ENCODE peak calls at places on chromosomes 13 and 19, in ten cellular contexts. D is HCT116, X is uterus, E is body of pancreas, V is IMR-90, C is testis, F is Peyer's patch, Y is adrenal gland, J is transverse colon, R is heart left ventricle. I is an unnamed sample.

GRCh38 chr13:23516706-23517105 is 53.5 kb upstream of the TNFRSF19 start:
- DNase-seq in F (no peak), Y (no peak), E (no peak), C (no peak), R (no peak), J (no peak), D (no peak), V (peak; percentile 67), X (no peak), I (no peak)

GRCh38 chr19:34824686-34825085 is 51.7 kb upstream of the ZNF599 start:
- DNase-seq in X (no peak), E (no peak), J (no peak), Y (no peak), C (no peak), D (no peak), F (no peak), R (no peak), V (no peak), I (no peak)

GRCh38 chr19:16611121-16611520 is 16.9 kb downstream of the MED26 start:
- DNase-seq in D (no peak), F (no peak), X (no peak), J (no peak), C (no peak), V (no peak), R (no peak), E (no peak), Y (no peak), I (no peak)

GRCh38 chr13:59356607-59357006 is 807.1 kb downstream of the DIAPH3 start:
- DNase-seq in R (peak; percentile 92), J (peak; percentile 18), D (no peak), C (peak; percentile 77), E (peak; percentile 81), V (peak; percentile 37), Y (peak; percentile 67), F (peak; percentile 51), X (peak; percentile 51), I (no peak)

GRCh38 chr13:27006519-27007161 is 165.0 kb downstream of the USP12 start:
- DNase-seq in C (no peak), X (no peak), Y (no peak), E (peak; percentile 49), F (no peak), R (no peak), J (peak; percentile 55), V (peak; percentile 12), D (peak; percentile 12), I (peak; percentile 54)

GRCh38 chr13:67557642-67558241 is 327.6 kb upstream of the PCDH9 start:
- DNase-seq in J (no peak), R (no peak), X (no peak), C (no peak), E (no peak), Y (no peak), V (no peak), D (no peak), F (no peak), I (no peak)

GRCh38 chr13:97434417-97435296 is 688 bp downstream of the RAP2A start:
- DNase-seq in E (peak; percentile 32), R (peak; percentile 76), F (peak; percentile 71), V (peak; percentile 20), C (peak; percentile 58), D (no peak), X (peak; percentile 44), J (peak; percentile 43), Y (peak; percentile 35), I (peak; percentile 37)

GRCh38 chr19:5314012-5314906 is 26.4 kb downstream of the PTPRS start:
- DNase-seq in C (no peak), J (no peak), D (no peak), V (peak; percentile 16), X (no peak), R (no peak), F (no peak), Y (no peak), E (no peak), I (no peak)

GRCh38 chr19:53598361-53598760 is 33.4 kb upstream of the DPRX start:
- DNase-seq in Y (no peak), F (no peak), E (no peak), V (no peak), D (no peak), C (no peak), R (no peak), X (no peak), J (no peak), I (no peak)

GRCh38 chr19:16025108-16026101 is 50.9 kb upstream of the TPM4 start:
- DNase-seq in F (peak; percentile 70), V (peak; percentile 70), E (peak; percentile 33), X (no peak), C (peak; percentile 64), Y (peak; percentile 69), R (peak; percentile 60), J (peak; percentile 39), D (peak; percentile 56), I (peak; percentile 54)

GRCh38 chr13:23969672-23970071 is 72.4 kb upstream of the C1QTNF9B start:
- DNase-seq in C (no peak), F (no peak), Y (no peak), R (no peak), X (no peak), V (peak; percentile 56), D (no peak), E (no peak), J (no peak), I (no peak)

GRCh38 chr19:55690769-55691545 is 15.9 kb downstream of the EPN1 start:
- DNase-seq in J (no peak), Y (no peak), D (no peak), X (no peak), F (no peak), R (no peak), C (no peak), V (no peak), E (no peak), I (no peak)
- TF ChIP-seq POLR2A in J (no peak), Y (no peak), D (no peak), X (no peak), F (no peak), R (no peak), C (no peak), V (no peak), E (no peak), I (no peak)

DNA sequence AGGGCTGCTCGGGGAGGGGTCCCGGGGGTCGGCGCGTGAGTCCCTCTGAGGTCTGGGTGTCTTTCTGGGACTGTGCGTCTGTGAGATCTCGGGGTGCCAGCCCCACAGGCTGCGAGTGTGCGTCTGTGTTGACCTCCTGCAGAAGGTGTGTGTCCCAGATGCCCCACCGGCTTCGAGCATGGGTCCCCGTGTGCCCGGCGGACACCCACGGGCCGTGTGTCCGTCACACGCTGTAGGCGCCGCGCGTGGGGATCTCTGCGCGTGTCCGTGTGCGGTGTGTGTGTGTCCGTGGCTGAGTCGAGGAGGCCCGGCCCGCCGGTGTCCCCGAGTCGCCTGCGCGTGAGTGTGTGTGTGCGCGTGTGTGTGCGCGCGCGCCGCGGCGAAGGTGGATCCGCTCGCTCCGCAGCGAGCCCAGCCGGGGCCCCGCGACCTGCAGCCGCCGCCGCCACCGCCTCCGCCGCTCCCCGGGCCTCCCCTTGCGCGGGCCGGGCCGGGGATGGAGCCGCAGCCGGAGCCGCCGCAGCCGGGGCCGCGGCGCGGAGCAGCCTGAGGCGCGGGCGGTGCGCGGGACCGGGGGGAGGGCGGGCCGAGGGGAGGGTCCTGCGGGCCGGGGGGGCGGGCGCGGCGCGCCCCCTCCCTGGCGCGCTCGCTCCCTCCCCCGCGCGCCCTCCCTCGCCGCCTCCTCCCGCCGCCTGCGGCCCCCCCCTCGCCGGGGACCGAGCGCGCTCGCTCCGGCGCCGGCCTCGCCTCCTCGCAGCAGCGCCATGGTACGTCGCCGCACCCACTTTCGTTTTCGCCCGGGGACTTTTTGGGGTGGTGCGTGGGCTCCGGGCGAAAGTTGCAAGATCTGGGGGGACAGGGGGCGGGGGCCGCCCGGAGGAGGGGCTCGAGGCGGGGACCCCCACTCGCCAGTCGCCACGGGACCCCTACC is 7.2 kb upstream of the NFIC start:
- DNase-seq in F (peak; percentile 79), R (peak; percentile 88), X (peak; percentile 65), E (peak; percentile 79), J (peak; percentile 78), V (peak; percentile 51), C (peak; percentile 61), D (no peak), Y (peak; percentile 69), I (peak; percentile 78)
- TF ChIP-seq POLR2A in F (no peak), R (no peak), X (peak; percentile 48), E (peak; percentile 59), J (no peak), V (no peak), C (no peak), D (no peak), Y (peak; percentile 8), I (no peak)

DNA sequence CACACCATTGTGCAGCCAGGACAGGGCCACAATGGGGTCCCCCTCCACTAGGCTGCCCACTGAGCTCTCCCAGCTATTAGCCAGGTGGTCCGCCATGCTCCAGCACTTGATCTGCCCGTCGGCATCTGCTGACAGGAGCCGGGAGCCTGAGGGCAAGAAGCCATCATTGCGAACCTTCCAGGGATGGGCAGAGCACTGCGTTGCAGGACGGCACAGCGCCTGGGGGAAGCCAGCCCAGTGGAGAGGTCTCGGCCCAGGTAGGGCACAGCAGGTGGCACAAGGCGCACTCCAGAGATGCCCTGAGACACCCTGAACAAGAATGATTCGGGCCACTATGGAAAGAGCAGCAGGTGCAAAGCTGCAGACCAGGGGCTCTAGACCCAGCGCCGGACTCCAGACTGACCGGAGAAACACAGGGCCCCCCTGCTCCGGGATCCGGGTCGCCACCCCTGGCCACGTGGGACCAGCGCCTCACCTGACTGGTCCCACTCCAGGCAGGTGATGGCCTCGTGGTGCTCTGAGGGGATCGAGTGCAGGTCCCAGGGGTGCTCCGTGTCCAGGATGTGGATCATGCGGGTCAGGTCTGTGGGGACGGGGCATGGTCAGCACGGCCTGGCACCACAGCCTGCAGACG is 3.2 kb downstream of the MED16 start:
- DNase-seq in J (no peak), Y (no peak), F (no peak), D (no peak), R (no peak), X (no peak), V (no peak), E (no peak), C (no peak), I (no peak)
- TF ChIP-seq POLR2A in J (no peak), Y (no peak), F (no peak), D (no peak), R (no peak), X (no peak), V (no peak), E (no peak), C (no peak), I (no peak)

DNA sequence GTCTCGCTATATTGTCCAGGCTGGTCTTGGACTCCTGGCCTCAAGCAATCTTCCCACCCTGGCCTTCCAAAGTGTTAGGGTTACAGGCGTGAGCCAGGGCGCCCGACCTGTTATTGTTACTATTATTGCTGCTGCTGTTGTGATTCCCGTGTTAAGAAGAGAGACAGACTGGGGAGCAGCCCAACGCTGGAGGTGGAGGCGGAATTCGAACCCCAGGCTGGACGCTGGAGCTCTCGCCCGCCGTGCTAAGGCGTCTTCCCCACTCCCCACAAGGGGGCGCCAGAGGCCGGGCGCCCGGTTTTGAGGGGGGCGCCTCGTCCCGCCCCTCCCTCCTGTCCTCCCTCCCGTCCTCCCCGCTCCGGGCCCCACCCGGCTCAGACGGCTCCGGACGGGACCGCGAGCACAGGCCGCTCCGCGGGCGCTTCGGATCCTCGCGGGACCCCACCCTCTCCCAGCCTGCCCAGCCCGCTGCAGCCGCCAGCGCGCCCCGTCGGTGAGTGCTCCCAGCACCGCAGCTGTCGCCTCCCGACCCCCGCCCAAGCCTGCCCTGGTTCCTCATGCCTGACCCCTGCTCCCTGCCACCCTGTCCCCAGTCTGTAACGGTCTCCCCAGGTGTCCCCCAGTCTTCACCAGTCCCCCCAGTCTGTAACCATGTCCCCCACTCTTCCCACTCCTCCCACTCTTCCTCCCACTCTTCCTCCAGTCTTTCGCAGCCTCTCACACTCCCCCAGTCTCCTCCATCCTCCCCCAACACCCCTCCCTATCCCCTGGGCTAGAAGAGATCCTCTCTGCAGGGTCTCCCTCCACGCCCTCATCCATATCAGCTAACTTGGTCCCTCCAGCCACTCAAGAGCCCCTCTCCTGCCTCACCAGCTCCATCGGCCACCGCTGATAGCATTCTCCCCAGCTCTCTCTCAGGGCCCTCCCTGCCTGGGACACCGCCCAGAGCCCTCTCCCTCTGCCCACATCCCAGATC is at the start of gene EHD2:
- DNase-seq in J (peak; percentile 50), C (peak; percentile 56), D (no peak), Y (peak; percentile 69), R (peak; percentile 91), V (peak; percentile 76), E (peak; percentile 50), F (peak; percentile 56), X (peak; percentile 81), I (peak; percentile 59)
- TF ChIP-seq POLR2A in J (peak; percentile 59), C (no peak), D (peak; percentile 37), Y (peak; percentile 29), R (no peak), V (peak; percentile 93), E (peak; percentile 65), F (no peak), X (peak; percentile 75), I (no peak)